ENCODE peak calls at places on chromosome 6, in ten cellular contexts. A is neural progenitor cell; U is mucosa of descending colon; N is stimulated activated naive B cell treated with anti-CD40 and anti-IgM and Interleukin-4, amounts not matched to agents 10 μg/mL and 1 μg/mL and 100 μg/mL, for 72 hours; I is neural crest cell; R is T-cell; K is T-helper 2 cell; C is PC-9; G is kidney epithelial cell; O is HEK293T. S is an unnamed sample.

GRCh38 chr6:25919657-25920056 is 10.8 kb downstream of the SLC17A2 start:
- DNase-seq in G (no peak), O (no peak), I (no peak), R (no peak), N (no peak), A (no peak), C (no peak), K (no peak), U (no peak), S (no peak)

GRCh38 chr6:152750694-152751093 is at the start of gene VIP:
- DNase-seq in K (no peak), G (peak; percentile 12), R (no peak), C (no peak), N (no peak), O (peak; percentile 60), A (peak; percentile 82), U (no peak), I (peak; percentile 9), S (no peak)

GRCh38 chr6:165661416-165662001 is 1.5 kb downstream of the PDE10A start:
- DNase-seq in G (no peak), U (no peak), A (peak; percentile 51), R (no peak), N (no peak), C (no peak), K (no peak), O (no peak), I (peak; percentile 32), S (no peak)

GRCh38 chr6:169073311-169073710 is 180.3 kb downstream of the THBS2 start:
- DNase-seq in G (no peak), K (no peak), O (no peak), A (no peak), N (no peak), U (no peak), C (no peak), I (no peak), R (no peak), S (no peak)

GRCh38 chr6:138088307-138088744 is 18.9 kb downstream of the PERP start:
- DNase-seq in G (peak; percentile 61), C (peak; percentile 98), N (no peak), R (no peak), K (no peak), A (no peak), U (no peak), I (no peak), O (no peak), S (no peak)

GRCh38 chr6:125149256-125150144 is 4.1 kb upstream of the TPD52L1 start:
- DNase-seq in N (no peak), I (no peak), K (no peak), U (no peak), O (peak; percentile 37), G (peak; percentile 51), R (no peak), C (peak; percentile 51), A (no peak), S (no peak)

GRCh38 chr6:72522735-72523141 is 99.1 kb upstream of the KCNQ5 start:
- DNase-seq in I (no peak), R (peak; percentile 8), N (no peak), O (peak; percentile 37), C (no peak), G (no peak), A (peak; percentile 67), U (no peak), K (no peak), S (peak; percentile 50)

GRCh38 chr6:82906489-82906888 is 159.2 kb downstream of the UBE3D start:
- DNase-seq in I (no peak), N (no peak), O (no peak), A (peak; percentile 25), R (no peak), U (no peak), G (no peak), K (no peak), C (no peak), S (no peak)

GRCh38 chr6:113050010-113050893 is 703.1 kb downstream of the RFPL4B start:
- DNase-seq in R (no peak), K (no peak), I (no peak), N (no peak), A (peak; percentile 8), U (no peak), G (no peak), O (no peak), C (no peak), S (no peak)

GRCh38 chr6:40558102-40558501 is 29.1 kb downstream of the LRFN2 start:
- DNase-seq in O (no peak), A (no peak), I (no peak), G (no peak), C (no peak), K (no peak), R (no peak), U (no peak), N (no peak), S (no peak)

GRCh38 chr6:112971651-112972050 is 624.5 kb downstream of the RFPL4B start:
- DNase-seq in C (no peak), U (no peak), O (no peak), K (no peak), R (no peak), N (no peak), I (no peak), A (no peak), G (no peak), S (no peak)

GRCh38 chr6:142886431-142887170 is 58.4 kb downstream of the HIVEP2 start:
- DNase-seq in U (no peak), I (no peak), O (no peak), G (no peak), A (no peak), C (peak; percentile 65), K (no peak), R (no peak), N (no peak), S (peak; percentile 21)

GRCh38 chr6:106973018-106973840 is 1.3 kb downstream of the CD24 start:
- DNase-seq in G (no peak), N (no peak), K (no peak), A (peak; percentile 74), U (peak; percentile 62), R (no peak), I (peak; percentile 30), C (no peak), O (no peak), S (no peak)

S was measured in keratinocyte.